ENCODE peak calls at places on chromosome 21, in four cellular contexts. One of them, this sample, is unnamed.

GRCh38 chr21:28991861-28992525 is 684 bp downstream of the LTN1 start:
- DNase-seq in IMR-90: no peak
- DNase-seq in epithelial cell of esophagus: peak
- DNase-seq in heart left ventricle: no peak
- DNase-seq in this sample: no peak

GRCh38 chr21:28704746-28705145 is 287.9 kb downstream of the LTN1 start:
- DNase-seq in epithelial cell of esophagus: peak
- DNase-seq in heart left ventricle: no peak
- DNase-seq in IMR-90: peak
- DNase-seq in this sample: peak

GRCh38 chr21:33199516-33200217 is 30.1 kb upstream of the IFNAR2 start:
- DNase-seq in epithelial cell of esophagus: peak
- DNase-seq in IMR-90: peak
- DNase-seq in heart left ventricle: no peak
- DNase-seq in this sample: peak

GRCh38 chr21:31530918-31531705 is 128.4 kb upstream of the SOD1 start:
- DNase-seq in heart left ventricle: no peak
- DNase-seq in epithelial cell of esophagus: peak
- DNase-seq in IMR-90: no peak
- DNase-seq in this sample: no peak

GRCh38 chr21:24509131-24509530 is 1098.2 kb downstream of the MRPL39 start:
- DNase-seq in heart left ventricle: no peak
- DNase-seq in IMR-90: no peak
- DNase-seq in epithelial cell of esophagus: no peak
- DNase-seq in this sample: no peak

GRCh38 chr21:34598931-34599400 is 15.9 kb downstream of the RCAN1 start:
- DNase-seq in IMR-90: peak
- DNase-seq in epithelial cell of esophagus: peak
- DNase-seq in heart left ventricle: no peak
- DNase-seq in this sample: no peak

GRCh38 chr21:35940074-35940927 is 120.0 kb downstream of the SETD4 start:
- DNase-seq in epithelial cell of esophagus: peak
- DNase-seq in heart left ventricle: no peak
- DNase-seq in IMR-90: peak
- DNase-seq in this sample: peak

GRCh38 chr21:28615276-28615675 is 377.4 kb downstream of the LTN1 start:
- DNase-seq in epithelial cell of esophagus: no peak
- DNase-seq in heart left ventricle: no peak
- DNase-seq in IMR-90: peak
- DNase-seq in this sample: no peak

GRCh38 chr21:46110499-46111192 is 12.7 kb downstream of the COL6A2 start:
- DNase-seq in epithelial cell of esophagus: no peak
- DNase-seq in heart left ventricle: peak
- DNase-seq in IMR-90: no peak
- DNase-seq in this sample: peak

GRCh38 chr21:34771512-34772028 is 102.8 kb downstream of the CLIC6 start:
- DNase-seq in epithelial cell of esophagus: peak
- DNase-seq in IMR-90: peak
- DNase-seq in heart left ventricle: no peak
- DNase-seq in this sample: no peak

GRCh38 chr21:31117046-31117916 is 79.0 kb upstream of the KRTAP19-8 start:
- DNase-seq in heart left ventricle: no peak
- DNase-seq in epithelial cell of esophagus: peak
- DNase-seq in IMR-90: peak
- DNase-seq in this sample: no peak

GRCh38 chr21:35051287-35051818 is 2.3 kb upstream of the RUNX1 start:
- DNase-seq in IMR-90: peak
- DNase-seq in epithelial cell of esophagus: peak
- DNase-seq in heart left ventricle: peak
- DNase-seq in this sample: peak

GRCh38 chr21:34498623-34499022 is 13.4 kb downstream of the KCNE1 start:
- DNase-seq in heart left ventricle: no peak
- DNase-seq in IMR-90: peak
- DNase-seq in epithelial cell of esophagus: peak
- DNase-seq in this sample: no peak

GRCh38 chr21:45972716-45973474 is 8.7 kb upstream of the COL6A1 start:
- DNase-seq in IMR-90: peak
- DNase-seq in epithelial cell of esophagus: no peak
- DNase-seq in heart left ventricle: peak
- DNase-seq in this sample: peak

GRCh38 chr21:28943631-28944030 is 49.0 kb downstream of the LTN1 start:
- DNase-seq in IMR-90: peak
- DNase-seq in heart left ventricle: no peak
- DNase-seq in epithelial cell of esophagus: no peak
- DNase-seq in this sample: no peak

GRCh38 chr21:30209571-30209970 is 6.3 kb downstream of the CLDN8 start:
- DNase-seq in epithelial cell of esophagus: peak
- DNase-seq in heart left ventricle: no peak
- DNase-seq in IMR-90: no peak
- DNase-seq in this sample: no peak

GRCh38 chr21:38925923-38926322 is 120.2 kb downstream of the ETS2 start:
- DNase-seq in epithelial cell of esophagus: peak
- DNase-seq in heart left ventricle: peak
- DNase-seq in IMR-90: peak
- DNase-seq in this sample: peak

GRCh38 chr21:36355071-36355680 is 30.0 kb upstream of the CHAF1B start:
- DNase-seq in heart left ventricle: no peak
- DNase-seq in IMR-90: no peak
- DNase-seq in epithelial cell of esophagus: no peak
- DNase-seq in this sample: no peak

GRCh38 chr21:33057385-33057940 is 12.5 kb upstream of the OLIG1 start:
- DNase-seq in epithelial cell of esophagus: no peak
- DNase-seq in IMR-90: no peak
- DNase-seq in heart left ventricle: no peak
- DNase-seq in this sample: no peak

GRCh38 chr21:33976082-33976979 is 60.7 kb upstream of the ATP5PO start:
- DNase-seq in IMR-90: peak
- DNase-seq in epithelial cell of esophagus: peak
- DNase-seq in heart left ventricle: no peak
- DNase-seq in this sample: no peak

GRCh38 chr21:31766895-31767294 is 35.0 kb upstream of the SCAF4 start:
- DNase-seq in heart left ventricle: no peak
- DNase-seq in IMR-90: no peak
- DNase-seq in epithelial cell of esophagus: no peak
- DNase-seq in this sample: no peak

GRCh38 chr21:31193761-31194160 is 150.3 kb downstream of the TIAM1 start:
- DNase-seq in IMR-90: no peak
- DNase-seq in epithelial cell of esophagus: no peak
- DNase-seq in heart left ventricle: no peak
- DNase-seq in this sample: no peak

GRCh38 chr21:36125513-36126121 is 9.3 kb upstream of the CBR3 start:
- DNase-seq in heart left ventricle: no peak
- DNase-seq in IMR-90: peak
- DNase-seq in epithelial cell of esophagus: peak
- DNase-seq in this sample: peak

DNA sequence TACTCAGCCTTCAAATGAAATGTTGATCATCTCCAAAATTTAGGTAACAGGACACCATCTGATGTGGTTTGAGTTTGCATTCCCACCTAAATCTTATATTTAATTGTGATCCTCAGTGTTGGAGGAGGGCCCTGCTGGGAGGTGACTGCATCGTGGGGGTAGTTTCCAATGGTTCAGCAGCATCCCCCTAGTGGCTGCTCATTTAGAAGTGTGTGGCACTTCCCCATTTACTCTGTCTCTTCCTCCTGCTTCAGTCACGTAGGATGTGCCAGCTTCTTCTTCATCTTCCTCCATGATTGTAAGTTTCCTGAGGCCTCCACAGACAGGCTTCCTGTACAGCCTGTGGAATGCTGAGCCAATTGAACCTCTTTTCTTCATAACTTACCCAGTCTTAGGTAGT is 731.2 kb downstream of the USP25 start:
- DNase-seq in epithelial cell of esophagus: no peak
- DNase-seq in heart left ventricle: no peak
- DNase-seq in IMR-90: no peak
- DNase-seq in this sample: no peak
- TF ChIP-seq CTCF in epithelial cell of esophagus: no peak
- TF ChIP-seq CTCF in heart left ventricle: no peak
- TF ChIP-seq CTCF in IMR-90: no peak
- TF ChIP-seq CTCF in this sample: no peak

GRCh38 chr21:18954415-18954972 is 550.9 kb upstream of the TMPRSS15 start:
- DNase-seq in IMR-90: no peak
- DNase-seq in heart left ventricle: no peak
- DNase-seq in epithelial cell of esophagus: no peak
- DNase-seq in this sample: no peak

GRCh38 chr21:18950045-18950740 is 546.6 kb upstream of the TMPRSS15 start:
- DNase-seq in IMR-90: no peak
- DNase-seq in epithelial cell of esophagus: no peak
- DNase-seq in heart left ventricle: no peak
- DNase-seq in this sample: no peak

DNA sequence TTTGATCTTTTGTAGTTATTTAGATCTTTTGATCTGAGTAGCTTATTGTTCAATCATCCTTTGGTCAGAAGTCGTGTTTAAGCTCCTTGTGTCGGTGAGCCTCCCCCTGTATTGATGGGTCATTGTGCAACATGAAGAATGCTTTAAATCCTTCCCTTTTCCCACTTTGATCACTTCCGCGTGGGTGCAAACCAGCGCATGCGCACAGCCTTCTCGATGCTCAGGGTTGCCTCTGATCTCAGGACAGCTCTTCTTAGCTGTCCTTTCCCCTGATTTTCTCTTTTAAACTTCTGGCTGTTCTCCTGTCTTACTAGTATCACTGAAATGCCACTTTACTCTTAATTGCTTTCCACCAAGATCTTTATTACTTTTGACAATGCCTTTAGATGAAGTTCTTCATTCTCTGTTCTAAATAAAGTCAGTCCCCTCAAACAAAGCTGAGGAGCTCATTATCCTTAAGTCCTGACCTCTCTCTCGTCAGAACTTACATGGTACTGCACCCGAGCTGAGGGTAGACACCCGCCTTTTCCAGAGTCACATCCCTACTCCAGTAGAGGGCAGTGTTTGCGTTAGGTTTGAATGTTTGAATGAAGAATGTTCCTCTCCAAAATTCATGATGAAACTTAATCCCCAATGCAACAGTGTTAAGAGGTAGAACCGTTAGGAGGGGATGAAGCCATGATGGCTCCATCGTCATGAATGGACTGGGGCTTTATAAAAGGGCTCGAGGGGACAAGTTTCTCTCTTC is 547.9 kb upstream of the TMPRSS15 start:
- DNase-seq in IMR-90: no peak
- DNase-seq in epithelial cell of esophagus: no peak
- DNase-seq in heart left ventricle: no peak
- DNase-seq in this sample: no peak
- H3K4me3 ChIP-seq in IMR-90: no peak
- H3K4me3 ChIP-seq in epithelial cell of esophagus: no peak
- H3K4me3 ChIP-seq in heart left ventricle: no peak
- H3K4me3 ChIP-seq in this sample: no peak

GRCh38 chr21:43771698-43772367 is 4.3 kb downstream of the CSTB start:
- DNase-seq in epithelial cell of esophagus: peak
- DNase-seq in heart left ventricle: no peak
- DNase-seq in IMR-90: no peak
- DNase-seq in this sample: no peak
- TF ChIP-seq CTCF in epithelial cell of esophagus: no peak
- TF ChIP-seq CTCF in heart left ventricle: no peak
- TF ChIP-seq CTCF in IMR-90: no peak
- TF ChIP-seq CTCF in this sample: no peak

GRCh38 chr21:37554661-37555379 is 188.2 kb downstream of the DYRK1A start:
- DNase-seq in heart left ventricle: no peak
- DNase-seq in IMR-90: no peak
- DNase-seq in epithelial cell of esophagus: no peak
- DNase-seq in this sample: no peak

GRCh38 chr21:37560385-37560784 is 193.8 kb downstream of the DYRK1A start:
- DNase-seq in IMR-90: no peak
- DNase-seq in heart left ventricle: no peak
- DNase-seq in epithelial cell of esophagus: no peak
- DNase-seq in this sample: no peak

GRCh38 chr21:37558676-37559204 is 192.2 kb downstream of the DYRK1A start:
- DNase-seq in heart left ventricle: no peak
- DNase-seq in epithelial cell of esophagus: no peak
- DNase-seq in IMR-90: no peak
- DNase-seq in this sample: no peak

GRCh38 chr21:37555672-37556261 is 189.2 kb downstream of the DYRK1A start:
- DNase-seq in IMR-90: no peak
- DNase-seq in epithelial cell of esophagus: no peak
- DNase-seq in heart left ventricle: no peak
- DNase-seq in this sample: no peak

DNA sequence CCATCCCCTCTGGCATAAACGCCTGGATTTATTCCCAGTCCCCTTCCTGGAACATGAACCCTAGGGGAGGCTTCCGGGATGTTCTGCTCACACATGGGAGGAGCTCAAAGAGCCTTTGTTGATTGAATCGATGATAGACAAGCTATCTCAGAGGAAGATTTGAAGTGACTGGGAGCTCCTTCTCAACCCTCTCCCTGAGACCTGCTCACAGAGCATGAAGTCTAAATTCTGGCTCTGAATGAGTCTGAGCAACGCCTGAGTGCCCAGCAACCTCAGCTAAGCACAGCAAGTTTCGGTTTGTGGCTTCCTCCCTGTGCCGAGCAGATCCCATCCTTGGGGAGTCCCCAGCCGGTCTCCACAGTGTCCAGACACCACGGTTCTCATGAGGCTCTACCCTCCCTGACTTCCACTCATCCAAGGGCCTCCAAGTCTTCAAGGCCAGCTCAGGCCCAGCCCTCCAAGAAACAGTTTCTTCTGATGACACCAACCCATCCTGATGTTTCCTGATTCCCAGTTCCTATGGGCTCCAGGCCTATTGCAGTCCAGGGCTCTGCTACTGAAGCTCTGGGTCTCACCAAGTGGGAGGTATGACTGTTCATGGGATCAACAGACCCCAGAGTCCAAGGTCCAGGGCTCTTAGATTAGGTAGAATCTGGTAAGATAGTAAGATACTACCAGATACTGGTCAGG is 190.8 kb downstream of the DYRK1A start:
- DNase-seq in heart left ventricle: no peak
- DNase-seq in epithelial cell of esophagus: no peak
- DNase-seq in IMR-90: no peak
- DNase-seq in this sample: no peak
- H3K4me3 ChIP-seq in heart left ventricle: no peak
- H3K4me3 ChIP-seq in epithelial cell of esophagus: no peak
- H3K4me3 ChIP-seq in IMR-90: no peak
- H3K4me3 ChIP-seq in this sample: no peak

DNA sequence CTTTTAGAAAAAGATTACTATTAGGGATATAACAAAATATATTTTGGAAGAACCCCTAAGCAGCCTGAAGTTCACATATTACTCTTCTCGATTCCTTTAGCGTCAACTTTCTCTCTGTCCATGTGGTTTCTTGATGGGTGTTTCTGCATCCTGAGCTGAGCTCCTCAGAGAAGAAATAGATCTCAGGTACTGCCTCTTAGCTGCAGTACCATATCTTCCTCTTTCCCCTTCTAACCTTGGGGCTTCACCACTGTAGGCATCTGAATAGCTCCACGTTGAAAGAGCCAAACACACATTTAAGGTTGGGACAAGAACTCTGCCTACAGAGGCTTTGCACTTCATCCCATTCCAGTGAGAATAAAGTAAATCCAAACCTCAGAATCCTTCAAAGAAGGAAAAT is 59.2 kb downstream of the SAMSN1 start:
- DNase-seq in epithelial cell of esophagus: no peak
- DNase-seq in IMR-90: no peak
- DNase-seq in heart left ventricle: no peak
- DNase-seq in this sample: no peak
- TF ChIP-seq CTCF in epithelial cell of esophagus: no peak
- TF ChIP-seq CTCF in IMR-90: no peak
- TF ChIP-seq CTCF in heart left ventricle: no peak
- TF ChIP-seq CTCF in this sample: no peak